ENCODE peak calls at places on chromosomes 3 and 15, in six cellular contexts. D is globus pallidus; K is HFF-Myc; F is activated T-cell treated with anti-CD3 and anti-CD28 coated beads for 1 hour; G is stimulated activated CD4-positive, alpha-beta T cell treated with anti-CD3 and anti-CD28 coated beads, Interleukin-1b, Interleukin-23, amount 100 ng/mL, for 1 hour; V is stimulated activated CD8-positive, alpha-beta memory T cell treated with anti-CD3 and anti-CD28 coated beads, Interleukin-12 subunit alpha, Interleukin-12 subunit beta, amount 100 ng/mL, for 1 hour. B is an unnamed sample.

GRCh38 chr3:116064646-116065045 is 380.6 kb downstream of the LSAMP start:
- DNase-seq in F (no peak), V (no peak), K (no peak), G (no peak), D (no peak), B (no peak)

GRCh38 chr3:108861401-108861800 is 38.8 kb downstream of the TRAT1 start:
- DNase-seq in D (no peak), F (no peak), V (no peak), G (no peak), K (no peak), B (no peak)

GRCh38 chr3:139122612-139123011 is 77.9 kb upstream of the PRR23C start:
- DNase-seq in D (no peak), K (no peak), G (no peak), F (no peak), V (no peak), B (no peak)

GRCh38 chr3:37608061-37608702 is 253.5 kb upstream of the CTDSPL start:
- DNase-seq in F (no peak), V (no peak), G (no peak), K (no peak), D (no peak), B (no peak)

GRCh38 chr3:56988458-56988857 is 72.0 kb upstream of the SPATA12 start:
- DNase-seq in V (no peak), K (no peak), G (no peak), D (no peak), F (no peak), B (no peak)

GRCh38 chr3:72754582-72754981 is 93.7 kb downstream of the SHQ1 start:
- DNase-seq in K (no peak), V (no peak), G (no peak), D (no peak), F (no peak), B (no peak)

GRCh38 chr15:89805241-89806216 is 9.1 kb downstream of the ANPEP start:
- DNase-seq in G (no peak), F (no peak), D (no peak), V (no peak), K (no peak), B (no peak)

GRCh38 chr15:69357773-69358765 is 56.1 kb upstream of the KIF23 start:
- DNase-seq in D (no peak), G (no peak), F (no peak), V (no peak), K (no peak), B (peak)

GRCh38 chr3:78972617-78973301 is 795.0 kb downstream of the ROBO1 start:
- DNase-seq in K (no peak), D (no peak), V (no peak), G (no peak), F (no peak), B (no peak)

GRCh38 chr3:713225-713624 is 379.6 kb upstream of the CNTN6 start:
- DNase-seq in V (no peak), G (no peak), F (no peak), D (no peak), K (no peak), B (no peak)

GRCh38 chr15:101156509-101157159 is 95.2 kb downstream of the CHSY1 start:
- DNase-seq in D (no peak), K (no peak), V (no peak), G (no peak), F (no peak), B (peak)

GRCh38 chr3:184662192-184662591 is 49.7 kb downstream of the MAGEF1 start:
- DNase-seq in G (no peak), D (no peak), V (no peak), K (no peak), F (no peak), B (peak)

GRCh38 chr15:70127288-70127746 is 29.6 kb upstream of the TLE3 start:
- DNase-seq in K (no peak), F (no peak), G (no peak), V (no peak), D (peak), B (no peak)

GRCh38 chr3:43525376-43525775 is 96.4 kb downstream of the ANO10 start:
- DNase-seq in F (no peak), V (no peak), D (no peak), K (no peak), G (no peak), B (no peak)

GRCh38 chr3:31840252-31840651 is 140.8 kb downstream of the OSBPL10 start:
- DNase-seq in G (no peak), K (no peak), D (no peak), V (no peak), F (no peak), B (no peak)

GRCh38 chr3:60536420-60536819 is 714.8 kb downstream of the FHIT start:
- DNase-seq in V (no peak), D (no peak), K (no peak), G (no peak), F (no peak), B (no peak)

GRCh38 chr15:62618432-62618831 is 424.1 kb upstream of the TPM1 start:
- DNase-seq in V (no peak), F (no peak), D (no peak), G (no peak), K (peak), B (peak)

GRCh38 chr3:28053759-28054158 is 187.7 kb upstream of the CMC1 start:
- DNase-seq in D (no peak), K (no peak), F (no peak), G (no peak), V (no peak), B (no peak)

GRCh38 chr3:105085506-105085905 is 281.2 kb upstream of the ALCAM start:
- DNase-seq in K (no peak), G (no peak), V (no peak), D (no peak), F (no peak), B (no peak)

GRCh38 chr15:66038387-66039116 is 169.3 kb downstream of the RAB11A start:
- DNase-seq in G (no peak), K (no peak), D (no peak), F (no peak), V (no peak), B (no peak)

GRCh38 chr3:156635034-156635433 is 39.4 kb upstream of the TIPARP start:
- DNase-seq in V (no peak), D (no peak), F (no peak), G (no peak), K (no peak), B (no peak)

GRCh38 chr15:32790352-32790999 is 72.7 kb downstream of the GREM1 start:
- DNase-seq in D (no peak), F (no peak), K (peak), G (no peak), V (no peak), B (no peak)